ENCODE peak calls at places on chromosomes 4 and X, in five cellular contexts. M is BE2C, X is brain microvascular endothelial cell, S is AG09309, Q is body of pancreas. N is an unnamed sample.

GRCh38 chr4:153205028-153205648 is 895 bp downstream of the TRIM2 start:
- DNase-seq in X (no peak), S (no peak), M (no peak), Q (peak), N (no peak)

GRCh38 chr4:56656346-56656643 is 24.8 kb downstream of the HOPX start:
- DNase-seq in M (no peak), Q (no peak), S (no peak), X (no peak), N (no peak)

GRCh38 chr4:15344041-15344440 is 83.8 kb upstream of the C1QTNF7 start:
- DNase-seq in S (peak), Q (no peak), X (peak), M (no peak), N (no peak)

GRCh38 chr4:1790005-1790404 is 3.1 kb upstream of the FGFR3 start:
- DNase-seq in Q (no peak), X (no peak), M (no peak), S (no peak), N (no peak)

GRCh38 chr4:176789955-176790354 is 2.8 kb downstream of the VEGFC start:
- DNase-seq in S (no peak), X (peak), M (peak), Q (no peak), N (no peak)

GRCh38 chr4:119212251-119212963 is at the start of gene USP53:
- DNase-seq in S (peak), Q (peak), X (peak), M (peak), N (peak)

GRCh38 chr4:133147365-133147821 is 1.7 kb upstream of the PCDH10 start:
- DNase-seq in S (no peak), X (peak), Q (no peak), M (no peak), N (no peak)

GRCh38 chr4:99633772-99634171 is 23.9 kb downstream of the C4orf54 start:
- DNase-seq in S (no peak), Q (no peak), M (no peak), X (no peak), N (no peak)

GRCh38 chr4:174157106-174157607 is 126.3 kb downstream of the FBXO8 start:
- DNase-seq in S (no peak), M (peak), X (no peak), Q (no peak), N (no peak)

GRCh38 chr4:71009796-71010588 is 16.5 kb downstream of the DCK start:
- DNase-seq in M (no peak), S (no peak), X (no peak), Q (no peak), N (no peak)

GRCh38 chr4:6873792-6874461 is 35.7 kb upstream of the TBC1D14 start:
- DNase-seq in M (peak), Q (peak), X (peak), S (no peak), N (peak)

GRCh38 chr4:6875431-6875831 is 34.2 kb upstream of the TBC1D14 start:
- DNase-seq in Q (peak), M (no peak), X (no peak), S (no peak), N (no peak)

GRCh38 chr4:6869944-6870343 is 39.7 kb upstream of the TBC1D14 start:
- DNase-seq in S (no peak), M (no peak), X (no peak), Q (no peak), N (no peak)

GRCh38 chr4:6876440-6876839 is 33.2 kb upstream of the TBC1D14 start:
- DNase-seq in M (no peak), X (no peak), S (no peak), Q (no peak), N (no peak)

DNA sequence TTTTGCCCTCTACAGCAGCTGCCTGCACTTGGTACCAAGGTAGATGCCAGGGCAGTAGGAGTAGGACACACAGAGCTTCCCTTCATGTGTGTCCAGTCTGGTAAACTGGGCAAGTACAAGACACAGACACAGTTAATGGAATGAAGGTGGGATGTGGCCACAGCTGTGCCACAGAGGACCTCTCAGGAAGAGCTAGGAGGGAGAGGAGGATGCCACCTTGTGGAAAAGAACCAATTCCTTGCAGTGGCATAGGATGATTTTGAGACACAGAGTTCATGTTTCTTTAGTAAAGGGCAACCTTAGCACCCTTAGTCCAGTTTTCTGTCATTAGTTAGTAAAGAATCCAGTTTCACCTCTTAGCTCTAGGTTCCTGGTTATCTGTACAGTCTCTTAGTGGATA is 36.3 kb upstream of the TBC1D14 start:
- DNase-seq in S (no peak), Q (no peak), M (no peak), X (no peak), N (no peak)
- TF ChIP-seq CTCF in S (peak), Q (no peak), M (peak), X (peak), N (no peak)

DNA sequence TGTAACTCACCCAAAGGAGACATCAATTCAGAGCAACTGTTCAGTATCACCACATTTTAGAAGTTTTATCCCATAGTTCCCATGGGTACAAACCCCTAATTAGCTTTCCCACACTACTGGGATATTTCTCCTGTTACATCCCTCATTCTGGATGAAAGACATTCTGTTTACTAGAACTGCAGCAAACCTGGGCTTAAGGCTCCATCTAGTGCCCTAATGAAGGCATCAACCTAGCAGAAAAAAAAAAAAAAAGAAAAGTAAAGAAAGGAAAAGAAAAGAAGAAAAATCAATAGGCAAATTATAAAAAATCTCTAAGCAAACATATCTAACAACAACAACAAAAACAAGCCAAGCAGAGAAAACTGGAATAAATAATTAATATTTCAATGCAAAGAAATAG is 133.7 kb upstream of the CPXCR1 start:
- DNase-seq in M (no peak), S (no peak), Q (no peak), X (peak), N (no peak)
- TF ChIP-seq CTCF in M (no peak), S (peak), Q (peak), X (peak), N (no peak)

DNA sequence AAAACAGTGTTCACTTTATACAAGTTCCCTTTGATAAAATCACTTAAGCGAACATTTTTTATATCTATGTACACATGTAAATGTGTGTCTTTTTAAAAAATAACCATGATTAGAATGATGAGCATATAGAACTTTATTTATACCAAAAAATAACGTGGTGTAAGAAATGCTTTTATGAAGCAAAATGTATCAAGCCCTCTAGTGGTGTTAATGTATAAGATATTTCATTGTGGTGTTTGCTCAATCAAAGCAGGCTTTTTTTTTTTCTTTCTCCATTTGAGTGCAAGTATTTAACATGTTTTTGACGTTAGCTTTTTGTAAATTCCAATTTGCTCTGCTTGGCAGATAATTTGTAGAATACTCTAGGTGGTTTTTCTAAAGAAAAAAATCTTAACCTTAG is 2092.4 kb upstream of the TENM3 start:
- DNase-seq in M (no peak), Q (no peak), X (no peak), S (no peak), N (no peak)
- TF ChIP-seq CTCF in M (peak), Q (peak), X (peak), S (no peak), N (no peak)

DNA sequence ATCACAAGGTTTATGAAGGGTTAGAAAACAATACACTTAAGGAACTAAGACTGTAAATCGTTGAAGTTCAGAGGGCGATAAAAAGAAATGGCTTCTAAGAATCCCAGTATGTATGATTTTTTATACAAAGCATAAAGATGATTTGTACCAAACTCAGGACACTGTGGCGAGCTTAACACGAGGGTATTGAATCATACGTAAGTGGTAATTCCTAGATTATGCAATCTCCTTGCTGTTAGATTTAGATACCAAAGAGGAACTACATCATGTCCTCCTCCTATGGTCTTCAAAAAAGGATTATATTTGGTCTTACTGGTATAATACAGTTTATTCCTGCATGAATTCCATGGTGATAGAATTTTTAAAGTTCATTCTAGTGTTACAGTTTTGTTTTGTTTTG is 23.9 kb downstream of the NFKB1 start:
- DNase-seq in X (peak), S (no peak), M (no peak), Q (no peak), N (no peak)
- TF ChIP-seq CTCF in X (no peak), S (no peak), M (no peak), Q (no peak), N (no peak)

DNA sequence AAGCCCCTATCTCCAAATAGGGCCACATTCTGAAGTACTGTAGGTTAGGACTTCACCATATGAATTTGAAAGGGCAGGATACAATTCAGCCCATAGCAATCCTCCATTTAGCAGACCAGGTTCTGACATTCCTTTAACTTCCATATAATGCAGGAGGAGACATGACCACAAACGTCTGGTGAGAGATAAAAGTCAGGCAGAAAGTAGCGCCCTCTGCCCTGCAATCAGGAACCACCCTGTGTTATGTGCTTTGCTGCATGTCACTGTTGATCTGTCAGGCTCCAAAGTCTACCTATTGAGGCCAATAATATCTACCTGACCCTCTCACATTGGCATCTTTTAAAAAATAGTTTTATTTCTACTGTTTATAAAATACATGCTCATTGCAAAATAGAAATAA is 30.2 kb upstream of the SEPSECS start:
- DNase-seq in M (no peak), Q (no peak), X (no peak), S (no peak), N (no peak)
- TF ChIP-seq CTCF in M (no peak), Q (no peak), X (no peak), S (no peak), N (no peak)

GRCh38 chr4:7460591-7460990 is 25.9 kb upstream of the PSAPL1 start:
- DNase-seq in X (peak), M (peak), S (no peak), Q (peak), N (no peak)

GRCh38 chr4:7463584-7464258 is 29.0 kb upstream of the PSAPL1 start:
- DNase-seq in S (no peak), Q (no peak), X (no peak), M (no peak), N (no peak)

GRCh38 chr4:7464259-7464655 is 29.5 kb upstream of the PSAPL1 start:
- DNase-seq in Q (no peak), X (no peak), M (no peak), S (no peak), N (no peak)

GRCh38 chr4:7461171-7461570 is 26.4 kb upstream of the PSAPL1 start:
- DNase-seq in M (peak), S (no peak), Q (no peak), X (no peak), N (no peak)

GRCh38 chr4:7462509-7462971 is 27.8 kb upstream of the PSAPL1 start:
- DNase-seq in Q (peak), M (peak), S (no peak), X (no peak), N (no peak)
- TF ChIP-seq CTCF in Q (peak), M (peak), S (no peak), X (no peak), N (no peak)

GRCh38 chr4:115042496-115042895 is 70.9 kb downstream of the NDST4 start:
- DNase-seq in S (no peak), X (no peak), M (peak), Q (no peak), N (no peak)
- TF ChIP-seq CTCF in S (no peak), X (peak), M (peak), Q (no peak), N (no peak)